ENCODE peak calls at places on chromosomes 6 and 20, in five cellular contexts. F is CD4-positive, alpha-beta T cell; K is tibial nerve; N is GM13977; O is ovary. I is an unnamed sample.

GRCh38 chr6:116145786-116146675 is 20.1 kb upstream of the COL10A1 start:
- DNase-seq in F (no peak), K (no peak), N (no peak), O (no peak), I (no peak)

GRCh38 chr6:14502551-14502950 is 385.0 kb downstream of the CD83 start:
- DNase-seq in F (no peak), K (no peak), N (no peak), O (no peak), I (peak; percentile 23)

GRCh38 chr20:61666471-61666832 is 399.2 kb downstream of the TAF4 start:
- DNase-seq in F (no peak), K (no peak), N (no peak), O (no peak), I (no peak)

GRCh38 chr6:88538130-88538706 is 372.1 kb upstream of the CNR1 start:
- DNase-seq in F (no peak), K (no peak), N (peak; percentile 41), O (no peak), I (peak; percentile 4)

GRCh38 chr6:115969207-115969929 is 91.3 kb downstream of the FRK start:
- DNase-seq in F (no peak), K (no peak), N (no peak), O (no peak), I (peak; percentile 3)

GRCh38 chr6:41811095-41811494 is 23.6 kb downstream of the TOMM6 start:
- DNase-seq in F (no peak), K (no peak), N (no peak), O (no peak), I (no peak)

GRCh38 chr6:167093922-167094432 is 28.9 kb upstream of the CCR6 start:
- DNase-seq in F (peak; percentile 62), K (no peak), N (peak; percentile 80), O (no peak), I (no peak)

GRCh38 chr6:136964368-136964767 is 42.3 kb downstream of the SLC35D3 start:
- DNase-seq in F (no peak), K (no peak), N (no peak), O (no peak), I (no peak)

GRCh38 chr20:49063279-49063678 is 17.2 kb downstream of the CSE1L start:
- DNase-seq in F (no peak), K (no peak), N (no peak), O (no peak), I (no peak)

GRCh38 chr6:160792711-160793110 is 90.7 kb downstream of the PLG start:
- DNase-seq in F (no peak), K (no peak), N (no peak), O (no peak), I (peak; percentile 13)

GRCh38 chr6:35190306-35190705 is 23.4 kb upstream of the SCUBE3 start:
- DNase-seq in F (no peak), K (no peak), N (no peak), O (no peak), I (no peak)
- TF ChIP-seq CTCF in F (no peak), K (no peak), N (no peak), O (no peak), I (no peak)

GRCh38 chr6:96468681-96469224 is 52.9 kb upstream of the UFL1 start:
- DNase-seq in F (no peak), K (no peak), N (no peak), O (no peak), I (no peak)
- TF ChIP-seq CTCF in F (peak; percentile 50), K (no peak), N (peak; percentile 35), O (no peak), I (no peak)

DNA sequence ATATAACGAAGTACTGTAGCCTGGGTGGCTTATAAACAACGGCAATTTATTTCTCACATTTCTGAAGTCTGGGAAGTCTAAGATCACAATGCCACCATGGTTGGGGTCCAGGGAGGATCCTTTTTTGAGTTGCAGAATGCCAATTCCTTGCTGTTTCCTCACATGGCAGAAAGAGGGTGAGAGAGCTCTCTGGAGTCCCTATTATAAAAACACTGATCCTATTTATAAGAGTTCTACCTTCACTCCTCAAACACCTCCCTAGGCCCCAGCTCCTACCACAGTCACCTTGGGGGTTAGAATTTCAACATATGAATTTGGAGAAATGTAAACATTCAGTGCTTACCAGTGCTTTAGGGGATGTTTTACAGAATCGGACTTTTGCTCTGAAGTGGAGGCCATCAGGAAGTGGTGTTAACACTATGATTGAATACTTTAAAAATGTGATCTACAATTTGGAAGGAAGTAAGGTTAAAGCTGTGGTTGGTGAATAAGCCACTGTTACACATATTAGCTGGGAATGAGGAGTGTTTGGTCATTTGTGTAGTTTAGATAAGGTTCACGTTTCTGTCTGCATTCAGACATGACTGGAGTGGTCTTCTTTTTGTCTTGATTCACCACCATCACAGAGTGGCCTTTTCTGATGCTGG is 79.9 kb upstream of the SPTLC3 start:
- DNase-seq in F (no peak), K (no peak), N (no peak), O (no peak), I (peak; percentile 20)
- TF ChIP-seq CTCF in F (no peak), K (no peak), N (no peak), O (no peak), I (no peak)

DNA sequence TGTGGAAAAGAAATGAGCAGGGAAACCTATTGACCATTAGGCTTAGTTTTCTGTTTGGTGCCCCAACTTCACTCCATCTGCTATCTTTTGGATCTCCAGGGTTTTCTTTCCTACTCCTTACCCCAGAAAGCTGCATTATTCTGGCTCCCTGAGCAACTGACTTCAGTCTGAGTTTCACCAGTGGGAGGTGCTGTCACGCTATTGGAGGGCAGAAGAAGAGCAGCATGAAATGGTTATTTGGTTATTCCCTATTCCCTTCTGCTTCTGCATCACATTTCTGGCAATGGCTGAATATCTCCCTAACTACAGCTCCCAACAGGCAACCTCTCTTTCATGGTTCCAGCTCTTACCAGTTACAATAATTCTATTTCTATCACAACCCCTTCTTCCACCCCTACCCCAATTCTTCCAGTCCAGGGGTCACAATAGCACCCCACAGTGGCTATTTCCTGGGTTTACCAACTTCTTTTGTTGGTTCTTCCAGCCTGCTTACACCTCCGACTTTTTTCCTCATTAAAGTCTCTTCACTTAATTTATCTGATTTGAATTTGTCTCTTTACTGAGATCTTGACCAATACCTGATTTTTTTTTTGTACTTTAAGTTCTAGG is 311.5 kb downstream of the PLCB1 start:
- DNase-seq in F (no peak), K (no peak), N (no peak), O (no peak), I (no peak)
- TF ChIP-seq CTCF in F (no peak), K (no peak), N (peak; percentile 11), O (no peak), I (no peak)

DNA sequence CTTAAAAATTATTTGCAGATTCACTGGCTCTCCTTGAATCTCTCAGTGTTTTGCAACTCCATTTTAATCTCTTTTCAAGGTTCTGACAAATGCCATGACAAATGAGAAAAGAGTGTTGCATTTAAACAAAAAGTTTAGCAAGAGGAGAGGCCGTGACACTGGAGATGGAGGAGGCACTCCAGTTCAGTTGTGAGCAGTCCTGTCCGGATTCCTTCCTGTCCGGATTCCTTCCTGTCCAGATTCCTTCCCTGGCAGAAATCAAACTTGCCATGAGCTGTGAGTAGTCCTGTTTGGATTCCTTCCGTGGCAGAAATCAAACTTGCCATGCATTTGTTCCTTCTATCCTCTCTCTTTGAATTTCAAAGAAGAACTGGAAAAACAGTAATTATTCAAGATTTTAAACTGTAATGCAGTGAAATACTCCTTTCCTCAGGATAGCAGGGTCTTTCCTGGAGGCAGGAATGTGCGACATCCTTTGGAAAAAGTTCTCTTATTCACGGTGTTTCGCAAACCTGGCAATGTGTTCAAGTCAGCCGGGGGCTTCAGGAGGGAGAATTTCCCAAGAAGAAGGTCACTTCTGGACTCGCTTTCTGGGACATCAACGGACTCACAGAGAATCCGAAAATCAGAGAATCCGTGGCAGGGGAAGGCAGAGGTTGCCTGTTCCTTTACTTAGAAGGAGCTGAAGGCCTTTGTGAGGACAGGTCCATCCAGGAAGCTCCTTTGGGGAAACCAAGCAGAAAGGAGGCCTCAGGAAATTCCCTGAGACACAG is 48.7 kb upstream of the DACT2 start:
- DNase-seq in F (no peak), K (no peak), N (no peak), O (peak; percentile 26), I (no peak)
- TF ChIP-seq CTCF in F (no peak), K (no peak), N (no peak), O (no peak), I (no peak)

GRCh38 chr6:105112577-105112976 is 67.2 kb downstream of the POPDC3 start:
- DNase-seq in F (no peak), K (no peak), N (no peak), O (no peak), I (no peak)
- TF ChIP-seq CTCF in F (no peak), K (no peak), N (no peak), O (no peak), I (no peak)

DNA sequence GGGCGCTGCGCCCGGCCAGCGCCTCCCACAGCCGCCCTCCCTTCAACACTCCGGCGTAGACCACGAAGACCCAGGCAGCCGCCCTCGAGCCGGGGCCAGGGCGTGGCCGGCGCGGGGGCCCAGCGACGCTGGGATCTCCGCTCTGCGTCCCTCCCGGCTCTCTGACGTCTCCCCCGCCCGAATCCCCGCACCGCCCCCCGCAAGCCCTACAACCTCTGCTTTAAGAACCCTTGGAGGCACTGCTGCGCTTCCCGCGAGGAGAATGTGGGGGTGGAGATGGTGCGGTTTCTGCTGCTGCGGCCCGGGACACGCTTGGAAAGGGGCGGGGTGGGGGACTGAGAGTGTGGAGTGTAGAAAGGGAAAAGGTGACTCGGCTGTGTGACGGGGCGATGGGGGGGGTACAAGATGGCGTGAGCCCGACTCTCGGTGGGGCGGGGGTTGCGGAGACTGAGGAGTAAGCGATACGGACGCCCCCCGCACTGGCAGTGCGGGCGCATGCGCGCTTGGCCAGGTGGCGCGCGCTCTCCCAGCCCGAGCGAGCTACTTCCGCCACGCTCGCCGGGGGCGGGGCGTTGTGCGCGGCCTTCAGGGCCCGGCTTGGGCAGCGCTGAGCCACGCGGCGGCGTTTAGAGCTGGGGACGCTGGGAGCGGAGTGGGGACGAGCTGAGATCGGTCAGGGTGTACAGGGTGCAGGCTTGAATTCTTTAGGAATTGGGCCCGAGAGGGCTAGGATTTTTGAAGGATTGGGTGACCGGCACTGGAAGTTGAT is at the start of gene SUPT3H:
- DNase-seq in F (peak; percentile 86), K (peak; percentile 76), N (peak; percentile 89), O (peak; percentile 95), I (peak; percentile 93)
- TF ChIP-seq CTCF in F (no peak), K (no peak), N (peak; percentile 40), O (peak; percentile 21), I (no peak)

GRCh38 chr20:14741616-14742015 is 404.2 kb upstream of the FLRT3 start:
- DNase-seq in F (no peak), K (no peak), N (no peak), O (no peak), I (no peak)
- TF ChIP-seq CTCF in F (no peak), K (no peak), N (no peak), O (no peak), I (no peak)

I was measured in Calu3.